ENCODE peak calls at places on chromosome 21, in four cellular contexts. N, A, M and Y are unnamed samples.

GRCh38 chr21:24224411-24224810 is 1382.9 kb downstream of the MRPL39 start:
- DNase-seq in N (no peak), A (no peak), M (no peak), Y (no peak)

GRCh38 chr21:43343095-43343991 is 83.6 kb downstream of the SIK1 start:
- DNase-seq in N (no peak), A (no peak), M (no peak), Y (no peak)

GRCh38 chr21:43731891-43732711 is 13.2 kb downstream of the PDXK start:
- DNase-seq in N (no peak), A (no peak), M (no peak), Y (no peak)

GRCh38 chr21:26954591-26955214 is 12.2 kb downstream of the ADAMTS5 start:
- DNase-seq in N (no peak), A (no peak), M (no peak), Y (no peak)

GRCh38 chr21:16534408-16535099 is 804.8 kb downstream of the USP25 start:
- DNase-seq in N (no peak), A (no peak), M (no peak), Y (no peak)

GRCh38 chr21:29166853-29167252 is 36.4 kb downstream of the MAP3K7CL start:
- DNase-seq in N (no peak), A (no peak), M (no peak), Y (no peak)

GRCh38 chr21:41622831-41623548 is 115.0 kb upstream of the TMPRSS2 start:
- DNase-seq in N (no peak), A (no peak), M (no peak), Y (no peak)

GRCh38 chr21:43332872-43333300 is 94.0 kb downstream of the SIK1 start:
- DNase-seq in N (no peak), A (no peak), M (no peak), Y (no peak)

GRCh38 chr21:26717146-26717739 is 128.0 kb downstream of the ADAMTS1 start:
- DNase-seq in N (no peak), A (no peak), M (no peak), Y (no peak)

GRCh38 chr21:41642399-41642798 is 124.5 kb downstream of the RIPK4 start:
- DNase-seq in N (no peak), A (no peak), M (no peak), Y (no peak)

GRCh38 chr21:42547001-42547905 is 33.6 kb downstream of the SLC37A1 start:
- DNase-seq in N (no peak), A (no peak), M (no peak), Y (no peak)

GRCh38 chr21:17548262-17548661 is 35.4 kb downstream of the CXADR start:
- DNase-seq in N (no peak), A (no peak), M (no peak), Y (no peak)

GRCh38 chr21:27062441-27062840 is 95.6 kb upstream of the ADAMTS5 start:
- DNase-seq in N (no peak), A (no peak), M (no peak), Y (no peak)

GRCh38 chr21:25283720-25284119 is 323.6 kb downstream of the MRPL39 start:
- DNase-seq in N (no peak), A (peak), M (peak), Y (peak)

GRCh38 chr21:22356663-22357062 is 1358.5 kb downstream of the NCAM2 start:
- DNase-seq in N (no peak), A (no peak), M (no peak), Y (no peak)

GRCh38 chr21:19031956-19032355 is 628.4 kb upstream of the TMPRSS15 start:
- DNase-seq in N (no peak), A (no peak), M (no peak), Y (no peak)

GRCh38 chr21:34320006-34320405 is 43.8 kb upstream of the KCNE2 start:
- DNase-seq in N (no peak), A (no peak), M (no peak), Y (no peak)

GRCh38 chr21:43684424-43684823 is 25.1 kb downstream of the RRP1B start:
- DNase-seq in N (no peak), A (no peak), M (no peak), Y (no peak)

GRCh38 chr21:36888466-36888865 is 78.0 kb downstream of the HLCS start:
- DNase-seq in N (no peak), A (no peak), M (no peak), Y (no peak)

GRCh38 chr21:34074283-34075098 is 1.1 kb downstream of the MRPS6 start:
- DNase-seq in N (no peak), A (peak), M (no peak), Y (peak)

GRCh38 chr21:27362249-27362648 is 395.4 kb upstream of the ADAMTS5 start:
- DNase-seq in N (no peak), A (no peak), M (no peak), Y (no peak)

GRCh38 chr21:34589511-34590282 is 25.2 kb downstream of the RCAN1 start:
- DNase-seq in N (no peak), A (no peak), M (no peak), Y (no peak)

GRCh38 chr21:23740463-23740862 is 1866.8 kb downstream of the MRPL39 start:
- DNase-seq in N (no peak), A (no peak), M (no peak), Y (no peak)

GRCh38 chr21:42627527-42628289 is 25.7 kb upstream of the PDE9A start:
- DNase-seq in N (no peak), A (no peak), M (no peak), Y (no peak)

DNA sequence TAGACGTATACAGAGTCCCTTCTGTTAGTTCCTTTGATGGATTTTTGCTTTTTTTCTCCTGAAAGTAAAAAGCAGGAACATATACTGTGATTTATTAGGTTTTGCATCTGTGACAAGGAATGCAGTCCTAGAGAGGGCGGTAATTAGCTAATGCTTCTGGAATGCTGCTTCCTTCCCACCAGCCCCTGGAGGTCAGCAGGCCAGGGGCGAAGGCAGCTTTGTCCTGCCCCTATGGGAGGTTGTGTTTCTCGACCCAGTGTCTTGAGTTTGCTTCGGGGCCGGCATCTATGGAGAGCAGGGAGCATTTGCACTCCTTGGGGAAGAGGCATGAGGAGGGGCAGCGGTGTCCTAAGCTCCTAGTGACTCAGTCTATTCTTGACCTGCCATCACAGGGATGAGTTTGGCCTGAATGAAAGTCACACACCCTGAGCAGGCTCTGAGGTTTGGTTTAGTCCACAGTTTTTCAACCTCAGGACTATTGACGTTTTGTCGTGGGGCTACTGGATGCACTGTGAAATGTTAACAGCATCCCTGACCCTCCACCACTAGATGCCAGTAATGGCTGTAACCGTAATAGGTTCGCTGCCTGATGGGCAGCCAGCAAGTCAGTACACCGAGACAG is 85.0 kb upstream of the KCNJ15 start:
- DNase-seq in N (no peak), A (peak), M (peak), Y (peak)
- TF ChIP-seq CTCF in N (no peak), A (no peak), M (peak), Y (no peak)

DNA sequence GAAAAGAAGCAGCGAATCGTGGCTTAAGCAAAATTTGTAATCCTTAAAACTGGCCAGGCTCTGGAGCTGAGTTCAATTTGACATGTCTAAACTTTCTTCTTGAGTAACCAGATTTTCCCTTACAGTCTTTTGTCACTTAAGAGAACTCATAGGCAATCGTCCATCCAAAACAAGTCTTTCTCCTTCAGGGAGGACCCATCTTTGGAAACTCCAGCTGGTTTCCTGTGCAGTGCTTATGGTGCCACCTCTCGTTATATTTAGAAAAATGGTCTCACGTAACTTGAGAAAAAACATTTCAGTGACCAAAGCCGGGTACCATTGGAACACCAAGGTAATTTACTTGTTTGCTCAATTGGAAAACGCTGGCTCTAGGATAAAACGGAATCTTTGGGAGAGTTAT is 1.9 kb upstream of the PTTG1IP start:
- DNase-seq in N (no peak), A (no peak), M (no peak), Y (no peak)
- TF ChIP-seq CTCF in N (no peak), A (no peak), M (no peak), Y (no peak)

GRCh38 chr21:32184059-32184458 is 94.8 kb downstream of the MIS18A start:
- DNase-seq in N (no peak), A (no peak), M (no peak), Y (no peak)

GRCh38 chr21:32186843-32187242 is 92.0 kb downstream of the MIS18A start:
- DNase-seq in N (no peak), A (no peak), M (no peak), Y (no peak)

GRCh38 chr21:32185103-32185502 is 93.7 kb downstream of the MIS18A start:
- DNase-seq in N (no peak), A (no peak), M (no peak), Y (no peak)

GRCh38 chr21:32184485-32184884 is 94.4 kb downstream of the MIS18A start:
- DNase-seq in N (no peak), A (no peak), M (no peak), Y (no peak)

DNA sequence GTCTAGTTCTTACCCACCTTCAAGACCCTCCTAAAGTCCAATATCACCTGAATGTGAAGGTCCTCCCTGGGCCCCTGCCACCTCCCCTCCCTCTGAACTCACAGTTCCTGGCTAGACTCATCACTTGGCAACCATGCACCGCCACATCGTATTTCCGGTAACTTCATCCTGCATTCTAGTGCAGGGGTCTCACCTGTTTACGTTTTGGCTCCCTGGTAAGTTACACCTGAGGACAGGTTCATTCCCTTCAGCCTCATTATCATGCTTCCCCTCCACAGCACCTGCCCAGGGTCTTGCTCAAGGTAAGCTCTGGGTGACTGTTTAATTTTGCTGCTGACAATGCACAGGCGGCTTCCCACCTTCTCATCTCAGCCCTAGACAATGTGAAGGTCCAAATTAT is 93.1 kb downstream of the MIS18A start:
- DNase-seq in N (no peak), A (no peak), M (no peak), Y (no peak)
- TF ChIP-seq CTCF in N (no peak), A (no peak), M (no peak), Y (no peak)

GRCh38 chr21:45768741-45769049 is 125.2 kb downstream of the PCBP3 start:
- DNase-seq in N (no peak), A (no peak), M (no peak), Y (no peak)
- TF ChIP-seq CTCF in N (no peak), A (no peak), M (no peak), Y (no peak)